ENCODE peak calls at places on chromosome 22, in seven cellular contexts. One of them, this sample, is unnamed.

GRCh38 chr22:33022231-33022630 is 36.0 kb downstream of the SYN3 start:
- DNase-seq in left ventricle myocardium inferior: no peak
- DNase-seq in colonic mucosa: no peak
- DNase-seq in RWPE1: no peak
- DNase-seq in body of pancreas: no peak
- DNase-seq in OCI-LY7: peak; percentile 74
- DNase-seq in heart right ventricle: no peak
- DNase-seq in this sample: no peak

GRCh38 chr22:49850021-49850911 is 3.4 kb upstream of the ZBED4 start:
- DNase-seq in left ventricle myocardium inferior: no peak
- DNase-seq in colonic mucosa: no peak
- DNase-seq in RWPE1: no peak
- DNase-seq in body of pancreas: no peak
- DNase-seq in OCI-LY7: no peak
- DNase-seq in heart right ventricle: no peak
- DNase-seq in this sample: no peak

GRCh38 chr22:26342719-26343449 is 86.2 kb upstream of the ASPHD2 start:
- DNase-seq in left ventricle myocardium inferior: no peak
- DNase-seq in colonic mucosa: no peak
- DNase-seq in RWPE1: no peak
- DNase-seq in body of pancreas: no peak
- DNase-seq in OCI-LY7: no peak
- DNase-seq in heart right ventricle: no peak
- DNase-seq in this sample: no peak

GRCh38 chr22:33920927-33921575 is 775 bp upstream of the LARGE1 start:
- DNase-seq in left ventricle myocardium inferior: peak; percentile 100
- DNase-seq in colonic mucosa: peak; percentile 100
- DNase-seq in RWPE1: peak; percentile 62
- DNase-seq in body of pancreas: peak; percentile 98
- DNase-seq in OCI-LY7: peak; percentile 97
- DNase-seq in heart right ventricle: peak; percentile 99
- DNase-seq in this sample: peak; percentile 99

GRCh38 chr22:48492371-48493320 is 1335.0 kb downstream of the BRD1 start:
- DNase-seq in left ventricle myocardium inferior: peak; percentile 31
- DNase-seq in colonic mucosa: peak; percentile 49
- DNase-seq in RWPE1: peak; percentile 36
- DNase-seq in body of pancreas: peak; percentile 73
- DNase-seq in OCI-LY7: peak; percentile 74
- DNase-seq in heart right ventricle: peak; percentile 39
- DNase-seq in this sample: peak; percentile 64

GRCh38 chr22:22871536-22872278 is 15.9 kb upstream of the IGLL5 start:
- DNase-seq in left ventricle myocardium inferior: no peak
- DNase-seq in colonic mucosa: no peak
- DNase-seq in RWPE1: no peak
- DNase-seq in body of pancreas: no peak
- DNase-seq in OCI-LY7: no peak
- DNase-seq in heart right ventricle: no peak
- DNase-seq in this sample: no peak

GRCh38 chr22:23068096-23068831 is 2.1 kb upstream of the GNAZ start:
- DNase-seq in left ventricle myocardium inferior: no peak
- DNase-seq in colonic mucosa: no peak
- DNase-seq in RWPE1: no peak
- DNase-seq in body of pancreas: peak; percentile 1
- DNase-seq in OCI-LY7: no peak
- DNase-seq in heart right ventricle: peak; percentile 18
- DNase-seq in this sample: peak; percentile 48

GRCh38 chr22:26893034-26893710 is 235.8 kb downstream of the MIAT start:
- DNase-seq in left ventricle myocardium inferior: no peak
- DNase-seq in colonic mucosa: no peak
- DNase-seq in RWPE1: no peak
- DNase-seq in body of pancreas: no peak
- DNase-seq in OCI-LY7: no peak
- DNase-seq in heart right ventricle: no peak
- DNase-seq in this sample: peak; percentile 59

GRCh38 chr22:11598492-11599440 is 3929.2 kb upstream of the OR11H1 start:
- DNase-seq in left ventricle myocardium inferior: no peak
- DNase-seq in colonic mucosa: no peak
- DNase-seq in RWPE1: no peak
- DNase-seq in body of pancreas: no peak
- DNase-seq in OCI-LY7: no peak
- DNase-seq in heart right ventricle: no peak
- DNase-seq in this sample: no peak

GRCh38 chr22:22818861-22819855 is 68.5 kb upstream of the IGLL5 start:
- DNase-seq in left ventricle myocardium inferior: no peak
- DNase-seq in colonic mucosa: no peak
- DNase-seq in RWPE1: no peak
- DNase-seq in body of pancreas: no peak
- DNase-seq in OCI-LY7: peak; percentile 88
- DNase-seq in heart right ventricle: no peak
- DNase-seq in this sample: no peak

GRCh38 chr22:39996732-39997131 is 2.0 kb downstream of the FAM83F start:
- DNase-seq in left ventricle myocardium inferior: no peak
- DNase-seq in colonic mucosa: no peak
- DNase-seq in RWPE1: no peak
- DNase-seq in body of pancreas: no peak
- DNase-seq in OCI-LY7: no peak
- DNase-seq in heart right ventricle: no peak
- DNase-seq in this sample: no peak

GRCh38 chr22:28031383-28031922 is 112.4 kb upstream of the PITPNB start:
- DNase-seq in left ventricle myocardium inferior: no peak
- DNase-seq in colonic mucosa: peak; percentile 5
- DNase-seq in RWPE1: no peak
- DNase-seq in body of pancreas: no peak
- DNase-seq in OCI-LY7: no peak
- DNase-seq in heart right ventricle: no peak
- DNase-seq in this sample: no peak

GRCh38 chr22:35649026-35649553 is 844 bp downstream of the APOL6 start:
- DNase-seq in left ventricle myocardium inferior: no peak
- DNase-seq in colonic mucosa: no peak
- DNase-seq in RWPE1: no peak
- DNase-seq in body of pancreas: no peak
- DNase-seq in OCI-LY7: peak; percentile 54
- DNase-seq in heart right ventricle: no peak
- DNase-seq in this sample: no peak
- H3K27ac ChIP-seq in left ventricle myocardium inferior: peak overlapping the region; percentile 89
- H3K27ac ChIP-seq in colonic mucosa: peak overlapping the region; percentile 93
- H3K27ac ChIP-seq in RWPE1: peak overlapping the region; percentile 87
- H3K27ac ChIP-seq in body of pancreas: peak overlapping the region; percentile 81
- H3K27ac ChIP-seq in OCI-LY7: peak overlapping the region; percentile 90
- H3K27ac ChIP-seq in heart right ventricle: peak overlapping the region; percentile 81
- H3K27ac ChIP-seq in this sample: no peak overlapping the region

GRCh38 chr22:41772198-41772597 is 28.3 kb upstream of the CCDC134 start:
- DNase-seq in left ventricle myocardium inferior: no peak
- DNase-seq in colonic mucosa: no peak
- DNase-seq in RWPE1: no peak
- DNase-seq in body of pancreas: no peak
- DNase-seq in OCI-LY7: no peak
- DNase-seq in heart right ventricle: no peak
- DNase-seq in this sample: no peak
- H3K27ac ChIP-seq in left ventricle myocardium inferior: no peak overlapping the region
- H3K27ac ChIP-seq in colonic mucosa: no peak overlapping the region
- H3K27ac ChIP-seq in RWPE1: no peak overlapping the region
- H3K27ac ChIP-seq in body of pancreas: no peak overlapping the region
- H3K27ac ChIP-seq in OCI-LY7: no peak overlapping the region
- H3K27ac ChIP-seq in heart right ventricle: no peak overlapping the region
- H3K27ac ChIP-seq in this sample: no peak overlapping the region

DNA sequence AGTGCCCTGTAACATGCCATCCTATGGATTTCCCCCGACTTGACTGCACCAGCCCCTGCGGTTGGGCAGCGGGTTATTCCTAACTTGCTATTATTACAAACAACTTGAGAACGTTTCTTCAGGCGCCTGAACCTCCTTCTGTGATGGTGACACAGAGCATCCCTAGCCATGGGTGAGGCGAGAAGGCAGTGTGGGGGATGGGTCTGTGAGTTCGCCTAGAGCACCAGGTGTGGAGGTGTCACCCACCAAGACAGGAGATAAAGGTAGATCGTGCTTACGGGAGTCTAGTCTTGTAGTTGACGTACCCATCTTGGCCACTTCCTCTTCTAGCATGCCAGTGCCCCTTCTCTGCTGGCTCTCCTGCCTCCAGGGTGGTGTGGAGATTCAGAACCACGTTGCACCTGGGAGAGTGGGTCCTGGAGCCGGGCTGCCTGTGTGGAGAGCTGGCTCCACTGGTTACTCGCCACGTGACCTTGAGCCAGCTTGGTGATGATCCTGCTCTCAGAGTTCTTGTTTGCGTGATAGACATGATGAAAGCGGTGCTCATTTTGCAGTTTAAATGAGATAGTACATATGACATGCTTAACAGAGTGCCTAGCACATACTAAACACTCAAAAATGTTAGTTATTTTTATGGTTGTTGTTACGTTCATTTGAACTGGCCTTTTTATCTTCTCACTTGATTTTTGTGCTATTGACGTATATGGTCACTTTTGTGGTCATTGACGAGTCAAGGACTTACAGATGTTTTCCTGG is 37.8 kb downstream of the TBC1D22A start:
- DNase-seq in left ventricle myocardium inferior: no peak
- DNase-seq in colonic mucosa: no peak
- DNase-seq in RWPE1: no peak
- DNase-seq in body of pancreas: no peak
- DNase-seq in OCI-LY7: no peak
- DNase-seq in heart right ventricle: no peak
- DNase-seq in this sample: no peak
- H3K27ac ChIP-seq in left ventricle myocardium inferior: no peak overlapping the region
- H3K27ac ChIP-seq in colonic mucosa: no peak overlapping the region
- H3K27ac ChIP-seq in RWPE1: no peak overlapping the region
- H3K27ac ChIP-seq in body of pancreas: no peak overlapping the region
- H3K27ac ChIP-seq in OCI-LY7: no peak overlapping the region
- H3K27ac ChIP-seq in heart right ventricle: no peak overlapping the region
- H3K27ac ChIP-seq in this sample: no peak overlapping the region

DNA sequence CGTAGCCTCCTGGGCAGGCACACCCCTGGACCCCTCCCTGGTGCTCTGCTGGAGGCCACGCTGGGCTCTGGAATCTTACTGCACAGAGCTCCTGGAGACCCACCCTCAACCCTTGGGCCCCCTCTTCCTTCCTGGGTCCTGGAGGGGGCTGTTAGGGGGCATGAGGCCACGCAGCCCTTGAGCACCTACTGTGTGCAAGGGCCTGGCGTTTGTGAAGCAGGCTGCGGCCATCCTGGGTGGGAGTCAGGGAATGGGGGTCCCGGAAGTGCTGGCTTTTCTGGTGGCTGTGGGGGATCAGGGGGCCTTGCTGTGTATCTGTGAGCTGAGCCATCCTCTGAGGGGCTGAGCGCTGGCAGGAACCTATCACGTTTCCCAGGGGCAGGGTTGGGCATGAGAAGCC is 40.9 kb upstream of the CCDC188 start:
- DNase-seq in left ventricle myocardium inferior: no peak
- DNase-seq in colonic mucosa: no peak
- DNase-seq in RWPE1: no peak
- DNase-seq in body of pancreas: no peak
- DNase-seq in OCI-LY7: no peak
- DNase-seq in heart right ventricle: no peak
- DNase-seq in this sample: no peak
- H3K27ac ChIP-seq in left ventricle myocardium inferior: no peak overlapping the region
- H3K27ac ChIP-seq in colonic mucosa: no peak overlapping the region
- H3K27ac ChIP-seq in RWPE1: no peak overlapping the region
- H3K27ac ChIP-seq in body of pancreas: no peak overlapping the region
- H3K27ac ChIP-seq in OCI-LY7: no peak overlapping the region
- H3K27ac ChIP-seq in heart right ventricle: no peak overlapping the region
- H3K27ac ChIP-seq in this sample: no peak overlapping the region

GRCh38 chr22:37753746-37754145 is 54.0 kb upstream of the GCAT start:
- DNase-seq in left ventricle myocardium inferior: peak; percentile 44
- DNase-seq in colonic mucosa: no peak
- DNase-seq in RWPE1: no peak
- DNase-seq in body of pancreas: peak; percentile 42
- DNase-seq in OCI-LY7: no peak
- DNase-seq in heart right ventricle: no peak
- DNase-seq in this sample: no peak

GRCh38 chr22:37749831-37750595 is 53.2 kb downstream of the TRIOBP start:
- DNase-seq in left ventricle myocardium inferior: peak; percentile 46
- DNase-seq in colonic mucosa: no peak
- DNase-seq in RWPE1: peak; percentile 58
- DNase-seq in body of pancreas: no peak
- DNase-seq in OCI-LY7: no peak
- DNase-seq in heart right ventricle: no peak
- DNase-seq in this sample: no peak

GRCh38 chr22:37751449-37752188 is 54.8 kb downstream of the TRIOBP start:
- DNase-seq in left ventricle myocardium inferior: no peak
- DNase-seq in colonic mucosa: no peak
- DNase-seq in RWPE1: no peak
- DNase-seq in body of pancreas: no peak
- DNase-seq in OCI-LY7: no peak
- DNase-seq in heart right ventricle: no peak
- DNase-seq in this sample: no peak

GRCh38 chr22:37750596-37751162 is 53.8 kb downstream of the TRIOBP start:
- DNase-seq in left ventricle myocardium inferior: no peak
- DNase-seq in colonic mucosa: no peak
- DNase-seq in RWPE1: no peak
- DNase-seq in body of pancreas: no peak
- DNase-seq in OCI-LY7: no peak
- DNase-seq in heart right ventricle: no peak
- DNase-seq in this sample: no peak

DNA sequence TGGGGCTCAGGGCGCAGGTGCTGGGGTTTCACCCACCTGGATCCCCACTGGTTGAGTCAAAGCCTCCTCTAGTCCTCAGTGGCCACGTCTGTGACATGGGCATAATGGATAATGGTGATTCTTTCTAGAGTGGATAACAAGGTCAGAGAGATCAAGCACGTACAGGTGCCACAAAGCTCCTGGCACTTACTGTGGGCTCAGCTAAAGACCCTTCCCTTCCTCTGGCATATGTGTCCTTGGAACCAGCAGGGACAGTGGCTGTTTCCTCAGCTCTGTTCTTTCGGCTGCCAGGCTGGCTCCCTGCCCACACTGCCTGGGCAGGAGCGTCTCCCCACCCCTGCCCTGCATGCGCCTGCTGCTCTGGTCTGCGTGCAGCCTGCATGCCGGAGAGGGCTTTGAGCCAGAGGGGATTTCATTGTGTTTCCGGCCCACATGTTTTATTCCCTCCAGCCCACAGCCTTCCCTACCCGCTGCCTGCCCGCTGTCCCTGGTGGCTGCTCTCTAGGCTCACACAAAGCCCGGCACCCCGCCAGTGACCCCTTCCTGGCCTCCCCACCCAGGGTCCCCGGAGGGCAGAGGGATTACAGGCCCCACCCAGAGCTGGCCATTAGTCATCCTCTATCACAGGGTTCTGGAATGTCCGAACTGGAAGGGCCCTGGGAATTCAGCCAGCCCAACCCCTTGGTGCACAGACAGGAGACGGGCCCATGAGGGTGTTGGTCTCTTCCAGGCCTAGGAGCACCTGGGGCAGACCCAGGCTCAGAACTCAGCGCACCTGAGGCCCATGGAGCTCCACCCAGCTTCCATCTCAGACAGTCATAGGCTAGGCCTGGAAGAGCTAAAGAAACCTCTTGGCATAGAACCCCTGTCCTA is 55.3 kb upstream of the GCAT start:
- DNase-seq in left ventricle myocardium inferior: peak; percentile 95
- DNase-seq in colonic mucosa: peak; percentile 85
- DNase-seq in RWPE1: peak; percentile 82
- DNase-seq in body of pancreas: peak; percentile 90
- DNase-seq in OCI-LY7: no peak
- DNase-seq in heart right ventricle: peak; percentile 94
- DNase-seq in this sample: peak; percentile 95
- H3K27ac ChIP-seq in left ventricle myocardium inferior: peak overlapping the region; percentile 100
- H3K27ac ChIP-seq in colonic mucosa: peak overlapping the region; percentile 69
- H3K27ac ChIP-seq in RWPE1: peak overlapping the region; percentile 95
- H3K27ac ChIP-seq in body of pancreas: peak overlapping the region; percentile 88
- H3K27ac ChIP-seq in OCI-LY7: no peak overlapping the region
- H3K27ac ChIP-seq in heart right ventricle: peak overlapping the region; percentile 98
- H3K27ac ChIP-seq in this sample: peak overlapping the region; percentile 65